ENCODE peak calls at places on chromosomes 12 and 14, in seven cellular contexts. E is ascending aorta; Y is hepatocyte; K is upper lobe of right lung; T is GM12865; Q is CD4-positive, alpha-beta T cell; C is bronchial epithelial cell. G is an unnamed sample.
A peak's percentile ranks its signal among the peaks of the same experiment; 100 is the strongest.

GRCh38 chr12:116590561-116590960 is 31.4 kb downstream of the MAP1LC3B2 start:
- DNase-seq in Q (no peak), E (no peak), C (no peak), Y (no peak), K (no peak), T (no peak), G (peak; percentile 50)

GRCh38 chr12:16636435-16637055 is 30.6 kb upstream of the LMO3 start:
- DNase-seq in Q (no peak), C (no peak), Y (no peak), T (peak; percentile 66), E (no peak), K (no peak), G (no peak)

GRCh38 chr12:4278582-4278939 is 5.0 kb downstream of the CCND2 start:
- DNase-seq in K (peak; percentile 90), Y (peak; percentile 71), C (no peak), T (no peak), E (no peak), Q (no peak), G (no peak)

GRCh38 chr14:99687284-99688209 is 3.4 kb downstream of the CYP46A1 start:
- DNase-seq in E (no peak), T (peak; percentile 23), C (peak; percentile 13), Y (no peak), K (no peak), Q (peak; percentile 32), G (peak; percentile 36)

GRCh38 chr14:105500726-105501101 is 9.7 kb downstream of the TEDC1 start:
- DNase-seq in T (no peak), K (peak; percentile 38), C (no peak), Q (no peak), E (no peak), Y (no peak), G (no peak)

GRCh38 chr12:44875417-44875953 is 630 bp downstream of the NELL2 start:
- DNase-seq in K (peak; percentile 48), T (no peak), Y (peak; percentile 12), Q (peak; percentile 10), C (no peak), E (no peak), G (no peak)

GRCh38 chr12:6141048-6141447 is 16.6 kb upstream of the VWF start:
- DNase-seq in E (no peak), Y (no peak), Q (peak; percentile 18), C (no peak), K (peak; percentile 60), T (no peak), G (peak; percentile 46)

GRCh38 chr12:3018284-3019004 is 58.7 kb upstream of the TSPAN9 start:
- DNase-seq in Y (no peak), T (no peak), C (no peak), K (no peak), Q (no peak), E (no peak), G (no peak)

GRCh38 chr12:9372202-9372601 is 164.0 kb upstream of the PZP start:
- DNase-seq in Y (peak; percentile 36), C (peak; percentile 44), E (no peak), T (no peak), Q (no peak), K (no peak), G (peak; percentile 33)

GRCh38 chr14:30874120-30874998 is at the start of gene COCH:
- DNase-seq in Q (no peak), C (no peak), T (peak; percentile 87), Y (peak; percentile 72), K (peak; percentile 64), E (no peak), G (no peak)

GRCh38 chr14:74018029-74018703 is 922 bp downstream of the ENTPD5 start:
- DNase-seq in E (no peak), Y (no peak), Q (no peak), C (peak; percentile 85), K (no peak), T (no peak), G (peak; percentile 72)

GRCh38 chr12:91695964-91696363 is 449.7 kb downstream of the BTG1 start:
- DNase-seq in C (no peak), K (no peak), T (no peak), Q (no peak), Y (no peak), E (no peak), G (no peak)

GRCh38 chr14:20492486-20492885 is 12.9 kb upstream of the RNASE10 start:
- DNase-seq in K (no peak), Y (no peak), Q (no peak), T (no peak), C (no peak), E (no peak), G (no peak)

GRCh38 chr12:71335668-71336257 is 103.8 kb upstream of the LGR5 start:
- DNase-seq in K (no peak), C (peak; percentile 8), Q (no peak), E (no peak), Y (no peak), T (no peak), G (no peak)

GRCh38 chr14:89667983-89668382 is 250.9 kb upstream of the FOXN3 start:
- DNase-seq in E (no peak), C (no peak), Y (no peak), T (no peak), Q (no peak), K (no peak), G (no peak)

GRCh38 chr12:19012965-19013364 is 116.6 kb upstream of the PLEKHA5 start:
- DNase-seq in Q (no peak), T (no peak), C (peak; percentile 65), K (no peak), E (no peak), Y (no peak), G (no peak)

GRCh38 chr12:96883571-96883970 is 23.5 kb upstream of the NEDD1 start:
- DNase-seq in Y (no peak), E (no peak), K (no peak), T (no peak), Q (no peak), C (peak; percentile 43), G (no peak)

GRCh38 chr14:26394114-26394855 is 203.5 kb downstream of the NOVA1 start:
- DNase-seq in C (peak; percentile 50), Q (no peak), E (no peak), T (no peak), K (no peak), Y (no peak), G (peak; percentile 1)

GRCh38 chr12:93415723-93416464 is 25.9 kb downstream of the UBE2N start:
- DNase-seq in Q (no peak), E (no peak), C (no peak), K (no peak), T (no peak), Y (no peak), G (no peak)

GRCh38 chr12:93002278-93003054 is 73.4 kb upstream of the EEA1 start:
- DNase-seq in C (peak; percentile 90), Q (no peak), Y (no peak), K (no peak), T (no peak), E (no peak), G (peak; percentile 52)

GRCh38 chr12:112977139-112977538 is 1.2 kb upstream of the OAS2 start:
- DNase-seq in Q (no peak), C (no peak), T (no peak), K (no peak), Y (no peak), E (no peak), G (no peak)

DNA sequence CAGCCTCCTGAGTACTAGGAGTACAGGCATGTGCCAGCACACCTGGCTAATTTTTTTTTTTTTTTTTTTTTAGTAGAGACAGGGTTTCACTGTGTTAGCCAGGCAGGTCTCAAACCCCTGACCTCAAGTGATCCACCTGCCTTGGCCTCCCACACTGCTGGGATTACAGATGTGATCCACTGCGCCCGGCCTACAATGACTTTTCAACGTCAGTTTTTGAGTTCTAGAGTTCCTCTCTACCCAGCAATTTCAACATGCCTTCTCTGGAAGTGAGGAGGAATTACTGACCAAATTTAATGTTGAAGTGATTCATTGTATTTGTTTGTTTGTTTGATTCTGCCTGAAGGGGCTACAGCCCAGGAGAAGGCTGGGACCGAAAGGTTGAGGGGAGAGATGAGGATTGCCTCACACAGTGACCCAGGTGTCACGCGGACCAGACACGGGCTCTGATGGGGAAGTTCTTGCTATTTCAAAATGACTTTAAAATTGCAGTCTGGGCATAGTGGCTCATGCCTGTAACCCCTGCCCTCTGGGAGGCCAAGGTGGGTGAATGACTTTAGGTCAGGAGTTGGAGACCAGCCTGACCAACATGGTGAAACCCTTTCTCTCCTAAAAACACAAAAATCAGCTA is 8.6 kb upstream of the DENR start:
- DNase-seq in Y (no peak), C (no peak), Q (no peak), E (no peak), K (peak; percentile 71), T (no peak), G (no peak)
- TF ChIP-seq CTCF in Y (no peak), C (no peak), Q (no peak), E (no peak), K (no peak), T (no peak), G (no peak)

DNA sequence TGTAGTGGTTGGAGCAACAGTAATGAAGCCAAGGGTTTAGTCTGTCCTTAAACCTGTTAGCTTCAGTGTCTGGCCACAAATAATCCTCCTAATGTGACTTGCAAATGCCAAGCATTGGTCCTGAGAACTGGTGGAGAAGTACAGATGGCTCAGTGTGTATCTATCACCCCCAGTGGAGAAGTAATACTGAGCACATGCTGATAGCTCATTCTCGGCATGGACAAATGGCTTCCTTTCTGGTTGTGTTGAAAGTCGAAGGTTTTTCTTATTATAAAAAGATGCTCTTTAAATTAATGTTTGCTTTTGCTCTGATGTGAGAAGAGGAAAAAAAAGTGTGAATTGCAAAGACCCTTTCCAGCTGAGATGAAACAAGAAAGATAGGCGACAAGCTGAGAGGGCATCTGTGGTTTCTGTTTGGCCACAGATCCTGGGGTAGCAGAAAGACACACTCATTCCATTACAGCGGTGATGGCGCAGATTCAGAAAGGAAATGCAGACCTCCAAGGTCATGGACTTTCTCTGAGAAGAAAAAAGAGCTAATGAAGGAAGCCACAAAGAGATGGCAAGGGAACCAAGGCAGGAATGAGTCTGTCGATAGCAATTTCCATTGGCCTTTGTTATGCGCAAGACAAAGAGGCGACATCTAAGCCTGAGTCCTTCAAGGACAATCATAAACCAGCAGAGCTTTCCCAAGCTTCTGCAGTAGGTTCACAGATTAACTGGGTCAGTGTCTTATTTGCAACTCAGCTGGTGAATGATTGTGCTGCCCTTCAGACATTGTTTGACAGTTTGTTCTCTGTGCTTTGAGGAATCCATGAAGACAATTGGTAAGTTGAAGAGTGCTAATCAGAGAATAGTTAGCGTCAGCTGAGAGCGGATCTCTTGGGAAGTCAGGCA is 155.5 kb upstream of the RGS6 start:
- DNase-seq in E (no peak), Q (no peak), Y (no peak), T (peak; percentile 61), K (no peak), C (no peak), G (no peak)
- TF ChIP-seq CTCF in E (no peak), Q (no peak), Y (no peak), T (no peak), K (no peak), C (no peak), G (no peak)

GRCh38 chr12:102917026-102917787 is at the start of gene PAH:
- DNase-seq in E (no peak), Y (peak; percentile 86), T (peak; percentile 47), C (no peak), K (peak; percentile 69), Q (no peak), G (no peak)
- TF ChIP-seq CTCF in E (no peak), Y (peak; percentile 25), T (peak; percentile 17), C (no peak), K (no peak), Q (no peak), G (no peak)

DNA sequence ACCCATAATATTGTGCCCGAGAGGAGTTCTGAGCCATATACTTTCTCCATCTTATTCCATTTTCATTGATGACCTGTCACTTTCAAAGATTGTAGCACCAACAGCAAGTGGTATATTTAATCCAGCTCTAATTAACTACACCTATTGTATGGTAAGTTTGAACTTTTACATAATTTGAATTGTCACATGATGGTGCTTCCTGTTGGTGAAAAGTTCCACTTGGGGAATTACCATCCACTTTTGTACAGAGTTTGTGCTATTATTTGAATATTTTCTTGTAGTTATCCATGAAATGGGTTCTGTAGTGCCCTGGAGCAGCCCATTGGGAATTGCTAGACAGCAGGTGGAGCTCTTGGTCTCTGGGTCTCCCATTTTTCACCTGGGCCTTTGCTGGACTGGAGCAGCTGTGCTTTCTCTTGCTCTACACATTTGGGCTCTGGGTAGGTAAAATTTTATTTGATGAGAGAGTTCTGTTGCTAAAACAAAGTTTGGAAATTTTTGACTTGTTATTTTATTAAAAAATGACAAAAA is 3.0 kb downstream of the SMCO3 start:
- DNase-seq in Q (no peak), E (no peak), K (no peak), T (peak; percentile 4), C (peak; percentile 37), Y (peak; percentile 55), G (peak; percentile 64)
- TF ChIP-seq CTCF in Q (no peak), E (no peak), K (peak; percentile 34), T (peak; percentile 1), C (peak; percentile 64), Y (peak; percentile 54), G (peak; percentile 65)

G was measured in MCF 10A.